ENCODE peak calls at places on chromosomes 16 and 17, in five cellular contexts. X, J, N, T and G are unnamed samples.

GRCh38 chr17:8921147-8921546 is 44.4 kb downstream of the PIK3R5 start:
- DNase-seq in X (no peak), J (no peak), N (no peak), T (no peak), G (no peak)

GRCh38 chr17:28385037-28385797 is 13.7 kb downstream of the SARM1 start:
- DNase-seq in X (peak; percentile 47), J (peak; percentile 42), N (no peak), T (no peak), G (no peak)

GRCh38 chr17:61400058-61400785 is 579 bp downstream of the TBX2 start:
- DNase-seq in X (no peak), J (peak; percentile 39), N (no peak), T (no peak), G (no peak)

GRCh38 chr17:48825446-48826381 is 5.1 kb upstream of the CALCOCO2 start:
- DNase-seq in X (no peak), J (no peak), N (peak; percentile 35), T (no peak), G (no peak)

GRCh38 chr17:54117452-54117851 is 294.7 kb downstream of the KIF2B start:
- DNase-seq in X (no peak), J (no peak), N (no peak), T (no peak), G (no peak)

GRCh38 chr16:1197237-1197866 is 27.7 kb downstream of the TPSG1 start:
- DNase-seq in X (peak; percentile 54), J (no peak), N (no peak), T (no peak), G (no peak)

GRCh38 chr17:41178341-41178740 is 320 bp upstream of the KRTAP4-2 start:
- DNase-seq in X (no peak), J (no peak), N (no peak), T (no peak), G (no peak)

GRCh38 chr16:70407811-70408274 is 31.1 kb downstream of the ST3GAL2 start:
- DNase-seq in X (no peak), J (no peak), N (peak; percentile 72), T (no peak), G (no peak)

GRCh38 chr16:48912360-48912759 is 302.4 kb upstream of the N4BP1 start:
- DNase-seq in X (no peak), J (no peak), N (no peak), T (no peak), G (no peak)

GRCh38 chr17:76983075-76983411 is 114.8 kb downstream of the MGAT5B start:
- DNase-seq in X (no peak), J (no peak), N (no peak), T (no peak), G (peak; percentile 23)

DNA sequence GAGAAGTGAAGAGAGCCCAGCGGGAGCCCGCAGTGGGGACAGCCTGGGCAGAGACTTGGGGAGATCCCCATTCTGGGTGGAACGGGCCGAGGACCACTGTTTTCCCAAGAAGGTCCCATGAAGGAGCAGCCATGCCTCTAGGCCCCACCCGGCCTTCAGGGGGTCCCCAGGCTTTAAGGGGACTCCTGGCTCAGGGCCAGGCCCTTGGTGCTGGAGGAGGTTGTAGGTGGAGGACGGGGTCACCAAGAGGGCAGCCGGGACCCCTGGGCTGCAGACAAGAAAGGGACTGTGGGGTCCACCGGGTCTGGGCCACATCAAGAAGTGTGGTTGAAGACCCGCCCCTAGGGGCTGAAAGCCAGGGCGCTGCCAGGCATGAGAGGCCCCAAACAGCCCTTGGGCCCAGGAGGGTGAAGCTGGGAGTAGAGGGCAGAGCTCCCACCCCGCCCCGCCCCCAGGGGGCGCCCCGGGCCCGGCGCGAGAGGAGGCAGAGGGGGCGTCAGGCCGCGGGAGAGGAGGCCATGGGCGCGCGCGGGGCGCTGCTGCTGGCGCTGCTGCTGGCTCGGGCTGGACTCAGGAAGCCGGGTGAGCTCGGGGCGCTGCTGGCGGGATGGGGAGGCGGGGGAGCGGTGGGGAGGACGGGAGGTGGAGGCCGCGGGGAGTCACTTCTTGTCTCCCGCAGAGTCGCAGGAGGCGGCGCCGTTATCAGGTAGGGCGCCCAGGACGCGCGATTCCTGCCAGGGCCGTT is at the start of gene PRSS21:
- DNase-seq in X (no peak), J (peak; percentile 67), N (peak; percentile 90), T (no peak), G (no peak)
- TF ChIP-seq CTCF in X (no peak), J (peak; percentile 68), N (peak; percentile 78), T (no peak), G (no peak)

GRCh38 chr17:44324571-44325275 is at the start of gene SLC25A39:
- DNase-seq in X (peak; percentile 95), J (peak; percentile 94), N (peak; percentile 93), T (peak; percentile 66), G (peak; percentile 97)
- TF ChIP-seq CTCF in X (peak; percentile 37), J (no peak), N (no peak), T (no peak), G (no peak)

DNA sequence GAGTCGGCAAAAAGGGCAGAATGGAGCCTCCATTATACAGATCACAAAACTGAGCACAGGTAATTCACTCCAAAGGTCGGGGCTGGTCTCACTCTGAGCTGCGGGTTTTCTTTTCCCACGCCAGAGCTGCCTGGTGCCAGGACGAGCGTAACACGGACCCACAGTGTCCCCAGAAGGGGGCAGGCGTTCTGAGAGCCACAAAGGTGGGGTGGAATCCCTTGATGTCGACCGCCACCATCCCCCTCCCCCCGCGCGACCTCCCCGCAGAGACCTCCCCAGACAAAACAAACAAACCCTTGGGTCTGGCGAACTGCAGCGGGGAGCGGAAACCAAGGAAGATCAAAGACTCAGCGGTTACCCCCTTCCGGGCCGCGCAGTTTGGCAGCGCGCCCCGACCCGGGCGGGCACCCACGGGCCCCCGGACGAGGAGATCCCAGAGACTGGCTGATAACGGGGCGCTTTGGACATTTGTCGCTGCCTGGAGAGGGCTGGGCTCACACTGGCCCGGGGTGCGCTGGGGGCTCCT is 793 bp upstream of the NKD1 start:
- DNase-seq in X (peak; percentile 72), J (peak; percentile 62), N (no peak), T (no peak), G (peak; percentile 72)
- TF ChIP-seq CTCF in X (peak; percentile 45), J (no peak), N (no peak), T (no peak), G (no peak)

GRCh38 chr16:9092282-9092962 is 978 bp downstream of the HAPSTR1 start:
- DNase-seq in X (peak; percentile 20), J (peak; percentile 35), N (peak; percentile 42), T (no peak), G (peak; percentile 55)
- TF ChIP-seq CTCF in X (no peak), J (no peak), N (no peak), T (no peak), G (no peak)

GRCh38 chr17:38674013-38674748 is 576 bp downstream of the EPOP start:
- DNase-seq in X (no peak), J (peak; percentile 41), N (no peak), T (no peak), G (peak; percentile 34)
- TF ChIP-seq CTCF in X (no peak), J (no peak), N (peak; percentile 56), T (no peak), G (no peak)